ENCODE peak calls at places on chromosomes 7 and 10, in ten cellular contexts. L is NCI-H1436; I is NCI-H446 treated with DMSO at 0.1 percent for 48 hours; H is HCEC 1CT; T is colonic mucosa; O is HTR-8/SVneo; M is stimulated activated CD4-positive, alpha-beta T cell treated with anti-CD3 and anti-CD28 coated beads, Interleukin-15, amount 100 ng/mL, for 1 hour; N is EH; J is choroid plexus epithelial cell; U is GM12878. D is an unnamed sample.

GRCh38 chr10:62638062-62638477 is 166.4 kb upstream of the ADO start:
- DNase-seq in L (no peak), I (no peak), H (no peak), T (no peak), O (no peak), M (no peak), N (peak), J (peak), U (peak), D (no peak)

GRCh38 chr7:63789378-63790176 is 209.1 kb upstream of the ZNF722 start:
- DNase-seq in L (no peak), I (no peak), H (no peak), T (peak), O (no peak), M (no peak), N (no peak), J (no peak), U (no peak), D (no peak)

GRCh38 chr10:13961096-13961495 is 369.6 kb downstream of the FRMD4A start:
- DNase-seq in L (no peak), I (peak), H (peak), T (no peak), O (peak), M (no peak), N (peak), J (peak), U (no peak), D (peak)

GRCh38 chr10:19843487-19843886 is 27.3 kb downstream of the PLXDC2 start:
- DNase-seq in L (no peak), I (no peak), H (no peak), T (no peak), O (no peak), M (no peak), N (no peak), J (peak), U (no peak), D (no peak)

GRCh38 chr10:31467791-31468535 is 148.9 kb downstream of the ZEB1 start:
- DNase-seq in L (no peak), I (no peak), H (no peak), T (no peak), O (peak), M (no peak), N (no peak), J (peak), U (no peak), D (no peak)

GRCh38 chr7:155803418-155804376 is 8.6 kb downstream of the SHH start:
- DNase-seq in L (no peak), I (no peak), H (no peak), T (peak), O (no peak), M (no peak), N (peak), J (no peak), U (no peak), D (no peak)

GRCh38 chr7:73786588-73786987 is 16.5 kb upstream of the CLDN3 start:
- DNase-seq in L (no peak), I (no peak), H (no peak), T (peak), O (no peak), M (no peak), N (peak), J (no peak), U (no peak), D (no peak)

GRCh38 chr10:68052463-68052862 is 22.6 kb downstream of the HERC4 start:
- DNase-seq in L (no peak), I (no peak), H (peak), T (no peak), O (no peak), M (no peak), N (peak), J (peak), U (no peak), D (no peak)

GRCh38 chr10:132961-133898 is 2.0 kb upstream of the ZMYND11 start:
- DNase-seq in L (no peak), I (peak), H (peak), T (no peak), O (peak), M (no peak), N (peak), J (peak), U (no peak), D (peak)

GRCh38 chr7:468681-469590 is 50.7 kb downstream of the PDGFA start:
- DNase-seq in L (no peak), I (no peak), H (no peak), T (no peak), O (no peak), M (no peak), N (peak), J (peak), U (no peak), D (no peak)

GRCh38 chr10:100847440-100847839 is 65.3 kb upstream of the SLF2 start:
- DNase-seq in L (no peak), I (no peak), H (peak), T (no peak), O (no peak), M (peak), N (peak), J (no peak), U (no peak), D (no peak)

GRCh38 chr10:110620108-110620719 is 23.9 kb upstream of the RBM20 start:
- DNase-seq in L (no peak), I (no peak), H (no peak), T (no peak), O (no peak), M (no peak), N (no peak), J (no peak), U (no peak), D (no peak)

GRCh38 chr7:3089493-3089892 is 45.8 kb upstream of the CARD11 start:
- DNase-seq in L (peak), I (no peak), H (peak), T (no peak), O (peak), M (no peak), N (no peak), J (peak), U (no peak), D (no peak)

GRCh38 chr7:132066776-132067175 is 509.5 kb downstream of the PLXNA4 start:
- DNase-seq in L (no peak), I (peak), H (peak), T (peak), O (no peak), M (no peak), N (peak), J (peak), U (no peak), D (no peak)

D was measured in amniotic stem cell.